ENCODE peak calls at places on chromosomes 12 and 14, in four cellular contexts. One of them, this sample, is unnamed.

GRCh38 chr14:98244162-98244948 is 1027.6 kb downstream of the BCL11B start:
- DNase-seq in T-helper 22 cell: no peak
- DNase-seq in ACHN: no peak
- DNase-seq in GM23338: no peak
- DNase-seq in this sample: peak

GRCh38 chr12:69991683-69992297 is 166.8 kb downstream of the MYRFL start:
- DNase-seq in ACHN: no peak
- DNase-seq in T-helper 22 cell: no peak
- DNase-seq in GM23338: no peak
- DNase-seq in this sample: no peak

GRCh38 chr12:57323402-57323801 is 72.4 kb upstream of the STAC3 start:
- DNase-seq in T-helper 22 cell: no peak
- DNase-seq in ACHN: no peak
- DNase-seq in GM23338: no peak
- DNase-seq in this sample: no peak

GRCh38 chr14:60757617-60758016 is 23.1 kb downstream of the MNAT1 start:
- DNase-seq in GM23338: no peak
- DNase-seq in ACHN: peak
- DNase-seq in T-helper 22 cell: no peak
- DNase-seq in this sample: no peak

GRCh38 chr14:77062261-77062660 is 33.8 kb upstream of the IRF2BPL start:
- DNase-seq in ACHN: no peak
- DNase-seq in GM23338: no peak
- DNase-seq in T-helper 22 cell: no peak
- DNase-seq in this sample: no peak

GRCh38 chr14:42111355-42111754 is 504.7 kb downstream of the LRFN5 start:
- DNase-seq in GM23338: no peak
- DNase-seq in ACHN: no peak
- DNase-seq in T-helper 22 cell: no peak
- DNase-seq in this sample: no peak

GRCh38 chr12:53963434-53964314 is 9.0 kb downstream of the HOXC12 start:
- DNase-seq in GM23338: no peak
- DNase-seq in ACHN: no peak
- DNase-seq in T-helper 22 cell: no peak
- DNase-seq in this sample: no peak

GRCh38 chr14:100523536-100524025 is 63.6 kb downstream of the BEGAIN start:
- DNase-seq in GM23338: no peak
- DNase-seq in ACHN: no peak
- DNase-seq in T-helper 22 cell: no peak
- DNase-seq in this sample: no peak

GRCh38 chr12:95131589-95132335 is 58.3 kb upstream of the NR2C1 start:
- DNase-seq in GM23338: no peak
- DNase-seq in ACHN: no peak
- DNase-seq in T-helper 22 cell: no peak
- DNase-seq in this sample: no peak

GRCh38 chr14:73014105-73014504 is 12.8 kb downstream of the ZFYVE1 start:
- DNase-seq in T-helper 22 cell: no peak
- DNase-seq in GM23338: no peak
- DNase-seq in ACHN: no peak
- DNase-seq in this sample: no peak

GRCh38 chr12:4379410-4379809 is at the start of gene FGF23:
- DNase-seq in GM23338: peak
- DNase-seq in ACHN: no peak
- DNase-seq in T-helper 22 cell: no peak
- DNase-seq in this sample: peak

GRCh38 chr12:91250273-91250672 is 67.7 kb upstream of the DCN start:
- DNase-seq in GM23338: no peak
- DNase-seq in T-helper 22 cell: no peak
- DNase-seq in ACHN: no peak
- DNase-seq in this sample: no peak

GRCh38 chr14:73758392-73759182 is 44.4 kb upstream of the PNMA1 start:
- DNase-seq in GM23338: peak
- DNase-seq in ACHN: peak
- DNase-seq in T-helper 22 cell: peak
- DNase-seq in this sample: peak

GRCh38 chr14:94342334-94342934 is 19.3 kb upstream of the SERPINA6 start:
- DNase-seq in GM23338: no peak
- DNase-seq in T-helper 22 cell: no peak
- DNase-seq in ACHN: peak
- DNase-seq in this sample: peak

GRCh38 chr12:104763163-104763805 is 194.8 kb downstream of the SLC41A2 start:
- DNase-seq in ACHN: no peak
- DNase-seq in GM23338: no peak
- DNase-seq in T-helper 22 cell: no peak
- DNase-seq in this sample: no peak

GRCh38 chr14:24315243-24315806 is 4.0 kb downstream of the LTB4R start:
- DNase-seq in ACHN: no peak
- DNase-seq in GM23338: no peak
- DNase-seq in T-helper 22 cell: no peak
- DNase-seq in this sample: no peak

GRCh38 chr12:123427036-123427769 is 9.3 kb downstream of the RILPL2 start:
- DNase-seq in T-helper 22 cell: peak
- DNase-seq in GM23338: no peak
- DNase-seq in ACHN: no peak
- DNase-seq in this sample: no peak

GRCh38 chr12:121467638-121468403 is 67.9 kb downstream of the RNF34 start:
- DNase-seq in GM23338: peak
- DNase-seq in T-helper 22 cell: no peak
- DNase-seq in ACHN: peak
- DNase-seq in this sample: peak

GRCh38 chr14:24976599-24976998 is 73.3 kb downstream of the STXBP6 start:
- DNase-seq in ACHN: no peak
- DNase-seq in GM23338: no peak
- DNase-seq in T-helper 22 cell: no peak
- DNase-seq in this sample: no peak

GRCh38 chr14:26200675-26201074 is 397.2 kb downstream of the NOVA1 start:
- DNase-seq in T-helper 22 cell: no peak
- DNase-seq in ACHN: no peak
- DNase-seq in GM23338: no peak
- DNase-seq in this sample: peak

GRCh38 chr14:57247283-57247682 is 21.4 kb downstream of the EXOC5 start:
- DNase-seq in GM23338: no peak
- DNase-seq in ACHN: no peak
- DNase-seq in T-helper 22 cell: no peak
- DNase-seq in this sample: no peak

GRCh38 chr12:70756791-70757190 is 119.6 kb upstream of the PTPRB start:
- DNase-seq in GM23338: no peak
- DNase-seq in ACHN: no peak
- DNase-seq in T-helper 22 cell: no peak
- DNase-seq in this sample: no peak

GRCh38 chr12:10182662-10183061 is 3.8 kb downstream of the TMEM52B start:
- DNase-seq in ACHN: no peak
- DNase-seq in T-helper 22 cell: no peak
- DNase-seq in GM23338: no peak
- DNase-seq in this sample: no peak

GRCh38 chr12:76183459-76184186 is 99.1 kb upstream of the NAP1L1 start:
- DNase-seq in GM23338: no peak
- DNase-seq in T-helper 22 cell: no peak
- DNase-seq in ACHN: peak
- DNase-seq in this sample: no peak

GRCh38 chr12:122306407-122306806 is 40.1 kb upstream of the VPS33A start:
- DNase-seq in ACHN: no peak
- DNase-seq in T-helper 22 cell: no peak
- DNase-seq in GM23338: peak
- DNase-seq in this sample: no peak

GRCh38 chr12:125512541-125513298 is 447.5 kb downstream of the AACS start:
- DNase-seq in T-helper 22 cell: no peak
- DNase-seq in GM23338: no peak
- DNase-seq in ACHN: no peak
- DNase-seq in this sample: peak

GRCh38 chr14:22623047-22623446 is 21.1 kb downstream of the OR6J1 start:
- DNase-seq in GM23338: no peak
- DNase-seq in T-helper 22 cell: no peak
- DNase-seq in ACHN: no peak
- DNase-seq in this sample: peak

GRCh38 chr12:29751676-29752075 is 32.1 kb downstream of the TMTC1 start:
- DNase-seq in GM23338: no peak
- DNase-seq in T-helper 22 cell: no peak
- DNase-seq in ACHN: no peak
- DNase-seq in this sample: no peak

GRCh38 chr14:23269193-23269592 is 16.7 kb downstream of the HOMEZ start:
- DNase-seq in GM23338: no peak
- DNase-seq in T-helper 22 cell: no peak
- DNase-seq in ACHN: no peak
- DNase-seq in this sample: no peak

GRCh38 chr14:72615511-72616121 is 278.3 kb downstream of the DPF3 start:
- DNase-seq in T-helper 22 cell: no peak
- DNase-seq in GM23338: no peak
- DNase-seq in ACHN: no peak
- DNase-seq in this sample: no peak

GRCh38 chr12:6225630-6226001 is 25.4 kb downstream of the CD9 start:
- DNase-seq in GM23338: no peak
- DNase-seq in ACHN: no peak
- DNase-seq in T-helper 22 cell: no peak
- DNase-seq in this sample: no peak

GRCh38 chr12:77097846-77098245 is 32.5 kb upstream of the E2F7 start:
- DNase-seq in GM23338: no peak
- DNase-seq in T-helper 22 cell: no peak
- DNase-seq in ACHN: no peak
- DNase-seq in this sample: no peak

GRCh38 chr12:118544569-118544968 is 168.2 kb downstream of the SUDS3 start:
- DNase-seq in T-helper 22 cell: no peak
- DNase-seq in ACHN: peak
- DNase-seq in GM23338: no peak
- DNase-seq in this sample: peak

GRCh38 chr12:49413796-49414195 is 46.5 kb downstream of the SPATS2 start:
- DNase-seq in ACHN: no peak
- DNase-seq in GM23338: no peak
- DNase-seq in T-helper 22 cell: no peak
- DNase-seq in this sample: no peak